ENCODE peak calls at places on chromosomes 6 and 20, in nine cellular contexts. R is suprapubic skin, B is A673, G is cardiac fibroblast, M is fibroblast of lung, P is Panc1, S is cardiac muscle cell, U is AG04449, Z is mammary epithelial cell. W is an unnamed sample.

GRCh38 chr20:35307666-35308653 is 15.7 kb upstream of the FAM83C start:
- DNase-seq in R (no peak), B (no peak), G (peak; percentile 82), M (peak; percentile 76), P (no peak), S (peak; percentile 73), U (no peak), Z (peak; percentile 96), W (peak; percentile 87)

GRCh38 chr6:108781419-108782110 is 66.7 kb upstream of the ARMC2 start:
- DNase-seq in R (no peak), B (peak; percentile 26), G (no peak), M (peak; percentile 39), P (no peak), S (no peak), U (no peak), Z (peak; percentile 17), W (peak; percentile 28)

GRCh38 chr6:163335671-163336545 is 78.6 kb upstream of the QKI start:
- DNase-seq in R (no peak), B (no peak), G (peak; percentile 51), M (peak; percentile 35), P (no peak), S (peak; percentile 59), U (no peak), Z (no peak), W (peak; percentile 54)

GRCh38 chr20:44087051-44087856 is 99.7 kb downstream of the JPH2 start:
- DNase-seq in R (no peak), B (no peak), G (no peak), M (no peak), P (no peak), S (no peak), U (no peak), Z (no peak), W (peak; percentile 28)

GRCh38 chr6:136181191-136181833 is 68.8 kb downstream of the MTFR2 start:
- DNase-seq in R (no peak), B (no peak), G (no peak), M (no peak), P (no peak), S (no peak), U (no peak), Z (no peak), W (no peak)

GRCh38 chr6:40798069-40798770 is 211.1 kb upstream of the LRFN2 start:
- DNase-seq in R (no peak), B (no peak), G (no peak), M (no peak), P (no peak), S (no peak), U (no peak), Z (no peak), W (no peak)

GRCh38 chr6:33304216-33304615 is 5.5 kb upstream of the RGL2 start:
- DNase-seq in R (no peak), B (no peak), G (no peak), M (no peak), P (no peak), S (no peak), U (no peak), Z (no peak), W (no peak)

GRCh38 chr6:105989178-105989577 is 97.0 kb upstream of the PRDM1 start:
- DNase-seq in R (no peak), B (no peak), G (no peak), M (no peak), P (no peak), S (no peak), U (no peak), Z (no peak), W (no peak)

GRCh38 chr20:60013296-60014142 is 55.3 kb downstream of the CDH26 start:
- DNase-seq in R (no peak), B (no peak), G (no peak), M (no peak), P (no peak), S (no peak), U (no peak), Z (peak; percentile 33), W (no peak)

GRCh38 chr20:33482581-33482980 is 7.3 kb upstream of the CBFA2T2 start:
- DNase-seq in R (no peak), B (no peak), G (no peak), M (no peak), P (no peak), S (no peak), U (no peak), Z (no peak), W (no peak)

GRCh38 chr6:33758807-33759206 is 12.1 kb upstream of the IP6K3 start:
- DNase-seq in R (no peak), B (no peak), G (no peak), M (peak; percentile 76), P (no peak), S (no peak), U (no peak), Z (no peak), W (no peak)

GRCh38 chr20:63366658-63367360 is 5.7 kb upstream of the CHRNA4 start:
- DNase-seq in R (no peak), B (peak; percentile 32), G (no peak), M (no peak), P (no peak), S (no peak), U (no peak), Z (no peak), W (no peak)

GRCh38 chr6:35710241-35710847 is 21.6 kb upstream of the FKBP5 start:
- DNase-seq in R (no peak), B (no peak), G (no peak), M (no peak), P (no peak), S (no peak), U (no peak), Z (peak; percentile 84), W (no peak)

GRCh38 chr6:27096834-27097511 is 150.5 kb upstream of the PRSS16 start:
- DNase-seq in R (no peak), B (peak; percentile 78), G (peak; percentile 67), M (peak; percentile 76), P (peak; percentile 96), S (peak; percentile 70), U (peak; percentile 24), Z (peak; percentile 80), W (peak; percentile 72)

GRCh38 chr6:63634630-63635029 is 972 bp upstream of the PHF3 start:
- DNase-seq in R (no peak), B (no peak), G (no peak), M (no peak), P (no peak), S (no peak), U (no peak), Z (no peak), W (no peak)

GRCh38 chr6:32168807-32169206 is 4.4 kb downstream of the EGFL8 start:
- DNase-seq in R (no peak), B (no peak), G (no peak), M (no peak), P (no peak), S (peak; percentile 47), U (no peak), Z (no peak), W (no peak)

DNA sequence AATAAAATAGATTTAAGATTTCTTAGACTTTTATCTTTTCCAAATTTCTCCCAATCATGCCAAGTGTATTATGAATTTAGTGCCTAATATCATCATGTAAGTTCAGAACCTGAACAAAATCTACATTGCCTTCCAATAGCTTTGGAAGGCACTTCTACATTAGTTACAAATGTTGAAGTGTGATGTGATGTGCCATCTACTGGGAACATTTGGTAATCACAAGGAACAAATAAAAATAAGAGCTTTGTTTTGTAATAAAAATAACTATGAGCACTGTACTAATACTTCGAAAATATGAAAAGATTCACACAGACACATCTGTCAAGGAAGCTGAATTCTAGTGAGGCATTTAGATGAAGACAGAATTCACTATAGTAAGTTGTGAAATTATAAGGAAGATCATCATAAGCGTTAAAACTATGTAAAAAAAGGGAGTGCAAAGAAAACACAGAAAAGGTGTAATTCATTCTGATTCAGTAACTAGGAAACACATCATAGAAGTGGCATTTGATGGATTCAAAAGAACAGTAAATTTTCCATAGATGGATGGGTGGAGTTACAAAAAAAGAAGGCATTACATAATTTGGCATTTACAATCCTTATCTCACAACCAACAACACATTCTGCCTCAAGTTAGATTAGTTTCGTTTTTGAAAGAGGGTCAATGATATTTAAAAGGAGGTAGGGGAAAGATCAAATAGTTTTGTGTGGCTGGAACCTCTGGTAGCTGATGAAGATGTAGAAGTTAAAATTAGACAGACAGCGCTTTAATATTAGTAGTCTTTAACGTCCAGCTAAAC is 161.0 kb downstream of the ASCC3 start:
- DNase-seq in R (no peak), B (peak; percentile 51), G (peak; percentile 70), M (peak; percentile 56), P (no peak), S (peak; percentile 67), U (no peak), Z (peak; percentile 12), W (peak; percentile 57)
- TF ChIP-seq CTCF in R (no peak), B (peak; percentile 65), G (peak; percentile 45), M (peak; percentile 51), P (peak; percentile 66), S (peak; percentile 56), U (peak; percentile 26), Z (peak; percentile 44), W (peak; percentile 54)

DNA sequence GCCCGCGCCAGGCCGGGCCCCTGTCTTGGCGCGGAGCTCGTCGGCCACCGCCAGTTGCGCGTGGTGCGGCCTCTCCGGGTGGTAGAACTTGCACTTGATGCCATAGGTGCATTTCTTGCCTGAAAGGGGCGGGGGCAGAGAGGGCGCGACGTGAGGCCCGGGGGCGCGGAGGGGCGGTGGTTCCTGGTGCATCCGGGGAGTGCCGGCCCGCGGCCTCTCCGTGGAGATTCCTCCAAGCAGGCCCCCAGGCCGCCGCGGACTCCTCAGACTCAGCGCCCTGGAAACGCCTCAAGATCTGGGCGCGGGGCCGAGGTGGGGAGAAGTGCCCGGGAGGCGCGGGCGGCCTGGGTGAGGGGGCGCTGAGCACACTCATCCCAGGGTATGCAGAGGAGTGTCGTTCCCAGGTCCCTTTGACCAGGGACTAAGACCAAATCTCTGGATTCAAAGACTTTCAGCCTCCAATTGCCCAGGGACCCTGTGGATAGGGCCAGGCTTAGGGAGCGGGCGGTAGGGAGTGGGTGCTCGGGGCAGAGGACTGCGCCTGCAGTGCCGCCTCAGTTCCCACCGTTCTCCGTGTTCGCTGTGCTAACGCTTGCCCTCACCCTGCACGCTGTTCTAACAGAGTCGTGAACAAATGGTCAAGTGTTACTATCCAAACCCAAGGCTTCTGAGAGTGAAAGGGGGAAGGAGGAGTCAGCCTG is 33.3 kb downstream of the ZC3H12D start:
- DNase-seq in R (no peak), B (no peak), G (no peak), M (no peak), P (no peak), S (peak; percentile 13), U (no peak), Z (no peak), W (no peak)
- H3K4me3 ChIP-seq in R (peak overlapping the region; percentile 67), B (peak overlapping the region; percentile 38), G (no peak overlapping the region), M (no peak overlapping the region), P (peak overlapping the region; percentile 20), S (peak overlapping the region; percentile 27), U (peak overlapping the region; percentile 46), Z (no peak overlapping the region), W (no peak overlapping the region)

DNA sequence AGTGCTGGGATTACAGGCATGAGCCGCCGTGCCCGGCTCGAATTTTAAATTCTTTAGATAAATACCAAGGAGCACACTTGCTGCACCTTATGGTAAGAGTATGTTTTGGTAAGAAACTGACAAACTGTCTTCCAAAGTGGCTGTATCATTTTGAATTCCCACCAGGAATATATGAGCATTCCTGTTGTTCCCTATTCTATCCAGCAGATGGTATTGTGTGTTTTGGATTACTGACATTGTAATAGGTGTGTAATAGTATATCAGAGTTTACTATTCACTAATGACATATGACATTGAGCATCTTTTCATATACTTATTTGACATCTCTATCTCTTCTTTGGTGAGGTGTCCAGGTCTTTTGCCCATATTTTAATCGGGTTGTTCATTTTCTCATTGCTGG is 40.5 kb downstream of the TGM6 start:
- DNase-seq in R (no peak), B (no peak), G (peak; percentile 3), M (peak; percentile 1), P (no peak), S (peak; percentile 10), U (no peak), Z (no peak), W (peak; percentile 6)
- TF ChIP-seq CTCF in R (no peak), B (peak; percentile 31), G (peak; percentile 12), M (peak; percentile 5), P (peak; percentile 62), S (peak; percentile 24), U (no peak), Z (peak; percentile 37), W (peak; percentile 36)

GRCh38 chr20:50991076-50991475 is 31.8 kb downstream of the KCNG1 start:
- DNase-seq in R (no peak), B (no peak), G (no peak), M (no peak), P (no peak), S (no peak), U (no peak), Z (peak; percentile 42), W (no peak)
- H3K4me3 ChIP-seq in R (no peak overlapping the region), B (no peak overlapping the region), G (no peak overlapping the region), M (no peak overlapping the region), P (no peak overlapping the region), S (no peak overlapping the region), U (no peak overlapping the region), Z (no peak overlapping the region), W (no peak overlapping the region)